ENCODE peak calls at places on chromosomes 1 and 21, in four cellular contexts. U is K562, Y is HepG2, O is GM12878. A is an unnamed sample.

GRCh38 chr1:62778208-62778607 is 5.7 kb upstream of the ATG4C start:
- DNase-seq in Y (no peak), O (no peak), U (no peak), A (no peak)

GRCh38 chr21:45816794-45817193 is 164.8 kb upstream of the COL6A1 start:
- DNase-seq in O (no peak), U (no peak), Y (no peak), A (no peak)

GRCh38 chr21:42583992-42584641 is 69.3 kb upstream of the PDE9A start:
- DNase-seq in U (no peak), O (no peak), Y (no peak), A (no peak)

GRCh38 chr1:202282017-202282335 is 59.8 kb downstream of the UBE2T start:
- DNase-seq in Y (no peak), U (no peak), O (no peak), A (no peak)

GRCh38 chr1:114216431-114217173 is 62.9 kb upstream of the SYT6 start:
- DNase-seq in U (no peak), O (no peak), Y (no peak), A (no peak)

GRCh38 chr1:38021969-38022368 is 9.4 kb downstream of the UTP11 start:
- DNase-seq in O (no peak), U (no peak), Y (no peak), A (no peak)

GRCh38 chr1:160489513-160490261 is 33.4 kb downstream of the SLAMF6 start:
- DNase-seq in Y (no peak), O (no peak), U (no peak), A (no peak)

GRCh38 chr1:248926401-248927182 is 20.6 kb downstream of the PGBD2 start:
- DNase-seq in O (no peak), Y (no peak), U (peak; percentile 20), A (no peak)

GRCh38 chr1:232629250-232630046 is 485 bp downstream of the SIPA1L2 start:
- DNase-seq in U (no peak), O (no peak), Y (no peak), A (peak; percentile 25)

GRCh38 chr1:108877324-108877812 is 583 bp downstream of the GPSM2 start:
- DNase-seq in U (no peak), O (no peak), Y (no peak), A (no peak)

GRCh38 chr1:16032388-16033100 is 10.7 kb downstream of the CLCNKA start:
- DNase-seq in U (peak; percentile 98), Y (peak; percentile 82), O (no peak), A (peak; percentile 77)

GRCh38 chr1:43507296-43508295 is 23.1 kb upstream of the PTPRF start:
- DNase-seq in O (no peak), Y (no peak), U (no peak), A (no peak)

GRCh38 chr1:193709607-193710006 is 523.2 kb upstream of the B3GALT2 start:
- DNase-seq in O (no peak), Y (no peak), U (no peak), A (peak; percentile 56)

GRCh38 chr1:19949016-19949415 is 25.6 kb upstream of the PLA2G2E start:
- DNase-seq in O (no peak), Y (peak; percentile 28), U (no peak), A (peak; percentile 41)

GRCh38 chr1:3368711-3369436 is 85.6 kb upstream of the ARHGEF16 start:
- DNase-seq in Y (no peak), O (no peak), U (no peak), A (no peak)

GRCh38 chr1:107936498-107937481 is 28.2 kb downstream of the VAV3 start:
- DNase-seq in O (no peak), U (no peak), Y (no peak), A (no peak)

GRCh38 chr1:217953922-217954321 is 322.8 kb downstream of the SPATA17 start:
- DNase-seq in O (no peak), Y (no peak), U (no peak), A (no peak)

GRCh38 chr1:19123837-19124236 is 86.2 kb downstream of the UBR4 start:
- DNase-seq in O (no peak), Y (no peak), U (no peak), A (no peak)

DNA sequence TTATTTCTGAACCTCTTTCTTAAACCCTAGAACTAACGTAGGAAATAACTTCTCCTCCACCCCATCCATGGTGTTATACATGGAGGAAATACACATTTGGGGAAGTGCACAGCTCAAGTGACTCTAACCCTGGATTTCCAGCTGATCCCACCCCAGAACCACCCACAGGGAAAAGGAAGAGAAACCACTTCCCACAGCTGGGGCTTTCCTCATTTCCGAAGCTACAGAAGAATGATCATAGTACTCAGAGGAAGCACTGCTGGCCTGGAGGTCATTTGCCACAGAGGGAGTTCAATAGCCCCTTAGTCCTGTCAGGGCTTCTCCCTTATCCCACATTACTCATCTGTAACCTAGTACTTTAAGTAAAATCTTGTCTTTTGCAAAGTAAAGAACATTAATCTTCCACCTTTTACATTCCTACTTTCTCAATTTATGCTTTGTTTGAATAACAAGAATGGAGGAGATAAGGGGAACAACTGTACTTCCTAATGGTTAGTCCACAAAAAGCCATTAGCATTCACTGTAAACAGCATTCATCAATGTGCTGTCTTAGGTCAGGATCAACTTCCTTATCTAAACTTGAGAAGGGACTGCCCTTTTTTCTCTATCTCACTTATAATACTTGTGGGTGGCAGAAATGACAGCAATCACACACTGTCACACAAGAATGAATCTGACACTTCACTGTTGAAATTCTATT is 63.0 kb upstream of the RGS1 start:
- DNase-seq in Y (no peak), O (no peak), U (no peak), A (no peak)
- TF ChIP-seq POLR2AphosphoS2 in Y (no peak), O (no peak), U (no peak), A (no peak)

DNA sequence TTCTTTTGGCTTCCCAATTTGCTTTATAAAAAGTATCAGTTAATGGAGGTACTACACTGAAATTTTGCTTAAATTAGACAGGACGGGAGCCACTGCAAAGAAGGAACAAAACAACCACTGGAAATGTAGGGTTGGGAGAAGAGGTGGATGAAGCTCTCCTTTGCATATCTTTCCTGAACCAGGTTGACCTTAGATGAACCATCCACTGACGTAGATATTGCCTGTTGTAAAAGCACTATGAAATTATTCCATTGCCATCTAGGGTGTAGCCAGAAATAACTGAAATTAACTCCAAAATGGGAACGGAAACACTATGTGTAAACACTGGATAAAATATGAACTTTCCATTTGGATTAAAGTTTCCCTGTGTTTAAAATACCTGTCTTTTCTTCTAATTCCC is 1.2 kb upstream of the ABL2 start:
- DNase-seq in O (no peak), Y (no peak), U (peak; percentile 41), A (no peak)
- H3K4me3 ChIP-seq in O (no peak overlapping the region), Y (no peak overlapping the region), U (no peak overlapping the region), A (peak overlapping the region; percentile 82)

DNA sequence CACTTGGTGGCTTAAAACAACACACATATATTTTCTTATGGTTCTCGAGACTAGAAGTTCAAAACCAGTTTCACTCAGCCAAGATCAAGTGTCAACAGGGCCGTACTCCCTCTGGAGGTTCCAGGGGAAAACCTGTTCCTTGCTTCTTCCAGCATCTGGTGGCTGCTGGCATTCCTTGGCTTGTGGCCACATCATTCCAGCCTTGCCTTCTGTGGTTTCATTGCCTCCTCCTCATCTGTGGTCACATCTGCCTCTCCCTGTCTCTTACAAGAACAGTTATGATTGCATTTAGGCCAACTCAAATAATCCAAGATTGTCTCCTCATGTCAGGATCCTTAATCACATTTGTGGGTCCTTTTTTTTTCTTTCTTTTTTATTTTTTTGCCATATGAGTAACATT is 240.7 kb upstream of the HOOK1 start:
- DNase-seq in U (no peak), O (no peak), Y (no peak), A (no peak)
- TF ChIP-seq POLR2AphosphoS2 in U (no peak), O (no peak), Y (no peak), A (no peak)

GRCh38 chr21:44815852-44816628 is 1.8 kb downstream of the SUMO3 start:
- DNase-seq in U (no peak), Y (peak; percentile 37), O (no peak), A (no peak)
- H3K4me3 ChIP-seq in U (no peak overlapping the region), Y (no peak overlapping the region), O (no peak overlapping the region), A (no peak overlapping the region)

GRCh38 chr1:117537291-117537920 is 68.4 kb upstream of the TENT5C start:
- DNase-seq in O (no peak), U (peak; percentile 42), Y (peak; percentile 36), A (no peak)
- TF ChIP-seq POLR2AphosphoS2 in O (no peak), U (no peak), Y (no peak), A (no peak)